ENCODE peak calls at places on chromosomes 1 and 21, in ten cellular contexts. J is MM.1S, Q is DND-41, V is fibroblast of lung, B is tibial artery, L is heart right ventricle, Y is cardiac muscle cell, K is PC-9, O is HCT116, P is ovary. T is an unnamed sample.

GRCh38 chr1:228366851-228367741 is 39.5 kb downstream of the TRIM11 start:
- DNase-seq in J (no peak), Q (no peak), V (no peak), B (peak), L (peak), Y (no peak), K (no peak), O (no peak), P (peak), T (peak)

GRCh38 chr1:54396280-54396903 is 9.8 kb downstream of the SSBP3 start:
- DNase-seq in J (no peak), Q (no peak), V (no peak), B (no peak), L (no peak), Y (no peak), K (no peak), O (no peak), P (no peak), T (peak)

GRCh38 chr21:45172408-45172807 is 98.0 kb downstream of the ADARB1 start:
- DNase-seq in J (no peak), Q (no peak), V (no peak), B (no peak), L (no peak), Y (no peak), K (no peak), O (no peak), P (no peak), T (no peak)

GRCh38 chr1:225700889-225701465 is 48.1 kb upstream of the ENAH start:
- DNase-seq in J (no peak), Q (no peak), V (no peak), B (peak), L (no peak), Y (no peak), K (no peak), O (no peak), P (no peak), T (no peak)

GRCh38 chr1:109262231-109263010 is 13.1 kb downstream of the CELSR2 start:
- DNase-seq in J (no peak), Q (no peak), V (no peak), B (no peak), L (no peak), Y (no peak), K (no peak), O (no peak), P (no peak), T (no peak)

GRCh38 chr1:32393136-32393535 is 1.1 kb downstream of the BSDC1 start:
- DNase-seq in J (no peak), Q (no peak), V (no peak), B (no peak), L (no peak), Y (no peak), K (no peak), O (no peak), P (no peak), T (no peak)

GRCh38 chr1:63713627-63714481 is 60.0 kb upstream of the ROR1 start:
- DNase-seq in J (peak), Q (peak), V (peak), B (no peak), L (no peak), Y (peak), K (peak), O (peak), P (no peak), T (no peak)

GRCh38 chr21:26795866-26796329 is 49.3 kb downstream of the ADAMTS1 start:
- DNase-seq in J (no peak), Q (peak), V (peak), B (peak), L (peak), Y (no peak), K (no peak), O (no peak), P (peak), T (peak)

GRCh38 chr1:5575396-5576110 is 416.7 kb downstream of the NPHP4 start:
- DNase-seq in J (no peak), Q (no peak), V (no peak), B (no peak), L (no peak), Y (no peak), K (no peak), O (no peak), P (no peak), T (no peak)

GRCh38 chr1:63128562-63128961 is 193.8 kb upstream of the FOXD3 start:
- DNase-seq in J (no peak), Q (no peak), V (no peak), B (no peak), L (no peak), Y (no peak), K (no peak), O (no peak), P (no peak), T (no peak)

GRCh38 chr1:83509229-83509870 is 489.6 kb downstream of the TTLL7 start:
- DNase-seq in J (no peak), Q (no peak), V (peak), B (no peak), L (no peak), Y (no peak), K (no peak), O (no peak), P (no peak), T (no peak)

GRCh38 chr1:160767417-160768294 is 28.3 kb upstream of the LY9 start:
- DNase-seq in J (peak), Q (peak), V (no peak), B (no peak), L (no peak), Y (no peak), K (no peak), O (no peak), P (no peak), T (no peak)

DNA sequence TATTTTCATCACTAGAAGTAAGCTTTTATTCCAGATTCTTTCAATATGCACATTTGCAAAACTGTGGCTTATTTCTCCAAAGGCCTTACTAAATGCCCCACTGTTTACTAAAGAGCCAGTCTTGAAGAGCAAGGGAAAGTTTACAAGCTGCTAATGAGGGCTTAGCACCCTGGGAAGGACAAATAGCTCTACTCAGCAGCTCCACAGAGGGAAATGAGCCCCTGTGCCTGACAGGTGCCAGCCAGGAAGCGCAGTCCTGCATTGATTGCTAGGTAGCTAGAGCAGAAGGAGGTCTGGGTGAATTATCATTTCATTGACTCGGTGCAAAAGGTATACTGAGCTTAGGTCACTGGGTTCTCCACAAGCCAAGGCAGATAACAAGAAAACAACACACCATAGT is 307.0 kb downstream of the SETD4 start:
- DNase-seq in J (no peak), Q (no peak), V (no peak), B (no peak), L (no peak), Y (no peak), K (no peak), O (no peak), P (no peak), T (no peak)
- TF ChIP-seq CTCF in J (no peak), Q (no peak), V (no peak), B (no peak), L (no peak), Y (no peak), K (no peak), O (no peak), P (no peak), T (no peak)

GRCh38 chr1:174676856-174677255 is 229.1 kb downstream of the GPR52 start:
- DNase-seq in J (no peak), Q (no peak), V (no peak), B (no peak), L (no peak), Y (no peak), K (no peak), O (no peak), P (no peak), T (no peak)
- H3K27ac ChIP-seq in J (no peak), Q (no peak), V (no peak), B (no peak), L (no peak), Y (no peak), K (no peak), O (no peak), P (no peak), T (no peak)

GRCh38 chr1:145992502-145992936 is 3.9 kb downstream of the TXNIP start:
- DNase-seq in J (peak), Q (no peak), V (no peak), B (peak), L (no peak), Y (no peak), K (no peak), O (no peak), P (no peak), T (peak)
- H3K4me3 ChIP-seq in J (no peak), Q (no peak), V (peak), B (peak), L (peak), Y (peak), K (peak), O (no peak), P (peak), T (peak)

DNA sequence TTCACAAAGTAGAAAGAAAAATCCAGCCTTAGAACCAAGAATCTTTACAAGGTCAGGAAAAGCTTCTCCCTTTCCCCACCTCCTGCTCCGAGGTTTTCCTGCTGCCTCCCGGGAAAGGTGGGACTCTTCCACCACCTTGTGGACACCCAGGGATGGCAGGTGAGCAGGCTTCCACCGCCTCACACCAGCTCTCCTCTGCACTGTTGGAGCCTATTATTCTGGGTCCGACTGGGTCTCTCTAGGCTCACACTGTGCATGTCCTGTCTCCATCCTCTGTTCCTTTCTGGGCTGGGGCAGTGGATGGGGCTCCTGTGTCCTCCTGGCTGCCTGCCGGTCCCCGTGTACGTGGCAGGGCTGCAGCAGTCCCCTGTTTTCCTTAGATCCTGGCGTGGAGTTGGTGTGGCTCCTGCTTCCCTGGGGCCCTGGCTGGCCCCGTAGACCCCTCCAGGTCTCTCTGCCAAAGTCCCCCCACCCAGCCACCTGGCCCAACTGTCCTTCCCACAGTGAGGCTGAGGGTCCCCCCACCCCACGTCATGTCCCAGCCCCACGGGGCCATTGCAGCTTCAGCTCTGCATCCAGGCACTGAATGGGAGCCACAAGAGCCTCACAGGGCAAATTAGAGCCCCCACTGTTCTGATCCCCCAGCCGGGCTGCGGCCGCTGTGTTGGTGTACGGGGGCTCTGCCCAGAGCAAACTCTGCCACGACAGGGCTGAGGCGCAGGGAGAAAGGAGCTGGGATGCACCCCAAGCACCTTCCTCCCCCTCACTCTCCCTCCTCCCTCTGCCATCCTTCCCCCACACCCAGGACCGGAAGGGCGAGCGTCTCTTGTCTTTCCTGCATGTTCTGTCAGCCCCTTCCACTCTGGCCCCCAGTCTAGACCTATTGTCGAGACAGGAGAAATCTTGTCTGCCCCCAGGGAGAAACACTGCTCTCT is 3.3 kb upstream of the SLC45A1 start:
- DNase-seq in J (no peak), Q (peak), V (peak), B (peak), L (peak), Y (peak), K (peak), O (peak), P (peak), T (peak)
- TF ChIP-seq CTCF in J (peak), Q (peak), V (peak), B (peak), L (peak), Y (peak), K (peak), O (no peak), P (peak), T (peak)

DNA sequence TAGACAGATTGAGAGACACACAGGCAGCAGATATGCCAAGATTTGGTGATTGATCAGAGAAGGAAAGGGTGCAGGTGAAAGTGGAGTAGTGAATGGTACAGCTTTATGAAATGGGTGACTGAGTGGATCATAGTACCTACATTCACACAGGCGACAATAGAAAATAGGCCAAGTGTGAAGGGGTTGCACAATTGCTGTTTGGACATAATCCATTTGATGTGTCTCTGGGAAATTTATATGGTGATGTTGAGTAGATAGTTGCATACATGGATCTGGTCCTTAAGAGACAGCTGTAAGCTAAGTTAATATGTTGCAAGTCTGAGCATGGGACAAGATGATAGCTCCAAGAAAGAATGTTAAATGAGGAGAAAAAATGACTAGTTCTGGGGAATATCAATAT is 118.6 kb upstream of the COP1 start:
- DNase-seq in J (no peak), Q (no peak), V (no peak), B (no peak), L (no peak), Y (no peak), K (no peak), O (no peak), P (no peak), T (no peak)
- H3K27ac ChIP-seq in J (no peak), Q (no peak), V (no peak), B (no peak), L (no peak), Y (no peak), K (no peak), O (no peak), P (no peak), T (no peak)

GRCh38 chr21:14259669-14260458 is 43.9 kb downstream of the RBM11 start:
- DNase-seq in J (peak), Q (no peak), V (peak), B (no peak), L (no peak), Y (peak), K (no peak), O (peak), P (no peak), T (no peak)
- H3K4me3 ChIP-seq in J (no peak), Q (no peak), V (no peak), B (no peak), L (no peak), Y (no peak), K (no peak), O (no peak), P (no peak), T (no peak)

T was measured in thyroid gland.